ENCODE peak calls at places on chromosomes 6 and 20, in four cellular contexts. M is GM03348, S is neuronal stem cell, F is left colon. I is an unnamed sample.
A peak's percentile ranks its signal among the peaks of the same experiment; 100 is the strongest.

GRCh38 chr6:154239392-154239791 is 117.2 kb downstream of the IPCEF1 start:
- DNase-seq in S (no peak), M (no peak), F (no peak), I (no peak)

GRCh38 chr6:84774174-84775158 is 10.1 kb upstream of the TBX18 start:
- DNase-seq in S (peak; percentile 70), M (peak; percentile 89), F (peak; percentile 40), I (no peak)

GRCh38 chr6:132973556-132973993 is 159.2 kb downstream of the RPS12 start:
- DNase-seq in M (no peak), F (no peak), S (no peak), I (no peak)

GRCh38 chr6:135901776-135902524 is 50.4 kb downstream of the PDE7B start:
- DNase-seq in M (peak; percentile 47), F (no peak), S (no peak), I (no peak)

GRCh38 chr20:32432277-32432676 is 74.1 kb downstream of the ASXL1 start:
- DNase-seq in M (no peak), S (no peak), F (no peak), I (no peak)

GRCh38 chr20:1001116-1001515 is 995 bp downstream of the RSPO4 start:
- DNase-seq in F (no peak), S (no peak), M (no peak), I (no peak)

GRCh38 chr20:43843096-43843964 is 71.3 kb upstream of the TOX2 start:
- DNase-seq in F (no peak), M (peak; percentile 65), S (no peak), I (no peak)

GRCh38 chr20:15895560-15896084 is 677.6 kb downstream of the KIF16B start:
- DNase-seq in F (no peak), M (no peak), S (no peak), I (no peak)

GRCh38 chr20:51322164-51322707 is 220.3 kb downstream of the NFATC2 start:
- DNase-seq in F (no peak), S (no peak), M (no peak), I (no peak)

GRCh38 chr20:16581241-16581640 is 8.0 kb upstream of the KIF16B start:
- DNase-seq in F (no peak), M (no peak), S (no peak), I (no peak)

GRCh38 chr6:110756817-110757216 is 58.5 kb downstream of the CDK19 start:
- DNase-seq in S (no peak), M (no peak), F (no peak), I (no peak)

GRCh38 chr6:101439790-101440189 is 46.3 kb downstream of the GRIK2 start:
- DNase-seq in F (no peak), M (no peak), S (no peak), I (no peak)

GRCh38 chr20:9427430-9427829 is 87.0 kb upstream of the LAMP5 start:
- DNase-seq in M (no peak), F (no peak), S (no peak), I (no peak)

GRCh38 chr6:10019851-10020250 is 395.0 kb downstream of the TFAP2A start:
- DNase-seq in F (no peak), S (no peak), M (no peak), I (no peak)

GRCh38 chr6:7821426-7821825 is 89.2 kb downstream of the TXNDC5 start:
- DNase-seq in S (no peak), M (peak; percentile 42), F (no peak), I (no peak)

GRCh38 chr6:29762051-29762450 is 38.8 kb downstream of the HLA-F start:
- DNase-seq in M (no peak), F (no peak), S (no peak), I (no peak)

GRCh38 chr6:137738197-137738596 is 128.9 kb upstream of the TNFAIP3 start:
- DNase-seq in F (no peak), M (peak; percentile 24), S (no peak), I (no peak)

GRCh38 chr6:112620832-112621569 is 273.9 kb downstream of the RFPL4B start:
- DNase-seq in M (no peak), S (no peak), F (no peak), I (no peak)

GRCh38 chr20:25165128-25165527 is 30.4 kb upstream of the ENTPD6 start:
- DNase-seq in S (no peak), M (no peak), F (no peak), I (no peak)

GRCh38 chr6:3195695-3196497 is 31.6 kb downstream of the TUBB2B start:
- DNase-seq in M (no peak), F (no peak), S (no peak), I (no peak)

GRCh38 chr6:22827760-22828159 is 258.4 kb downstream of the HDGFL1 start:
- DNase-seq in S (no peak), F (no peak), M (peak; percentile 10), I (no peak)

GRCh38 chr6:53717571-53717970 is 52.0 kb upstream of the KLHL31 start:
- DNase-seq in M (no peak), S (no peak), F (no peak), I (no peak)